ENCODE peak calls at places on chromosomes 4 and X, in nine cellular contexts. O is GM12864, G is mammary epithelial cell, N is ovary, U is IMR-90, H is AG04449, D is heart left ventricle, S is AG10803, M is H1. E is an unnamed sample.

GRCh38 chr4:147707892-147708672 is 23.8 kb upstream of the ARHGAP10 start:
- DNase-seq in O (no peak), G (peak; percentile 30), N (peak; percentile 45), U (peak; percentile 34), H (no peak), D (no peak), S (peak; percentile 44), M (peak; percentile 53), E (peak; percentile 63)

GRCh38 chr4:111632752-111633151 is 512.5 kb upstream of the FAM241A start:
- DNase-seq in O (no peak), G (peak; percentile 12), N (no peak), U (peak; percentile 53), H (peak; percentile 14), D (no peak), S (peak; percentile 63), M (no peak), E (peak; percentile 76)

GRCh38 chrX:39675619-39676018 is 422.1 kb downstream of the BCOR start:
- DNase-seq in O (no peak), G (peak; percentile 3), N (no peak), U (no peak), H (no peak), D (no peak), S (peak; percentile 35), M (no peak), E (peak; percentile 84)

GRCh38 chrX:287670-288069 is 6.5 kb downstream of the PLCXD1 start:
- DNase-seq in O (no peak), G (no peak), N (no peak), U (no peak), H (no peak), D (no peak), S (no peak), M (no peak), E (no peak)

GRCh38 chrX:110561036-110561435 is 202.4 kb downstream of the RTL9 start:
- DNase-seq in O (no peak), G (no peak), N (no peak), U (no peak), H (no peak), D (no peak), S (peak; percentile 68), M (no peak), E (peak; percentile 84)

GRCh38 chrX:71994601-71995000 is 84.0 kb downstream of the NHSL2 start:
- DNase-seq in O (no peak), G (peak; percentile 11), N (no peak), U (no peak), H (no peak), D (no peak), S (no peak), M (no peak), E (no peak)

GRCh38 chr4:41290486-41290885 is 33.8 kb downstream of the UCHL1 start:
- DNase-seq in O (no peak), G (no peak), N (no peak), U (no peak), H (no peak), D (no peak), S (no peak), M (no peak), E (no peak)

GRCh38 chr4:101199507-101200285 is 147.6 kb downstream of the PPP3CA start:
- DNase-seq in O (no peak), G (peak; percentile 20), N (no peak), U (peak; percentile 83), H (no peak), D (no peak), S (peak; percentile 62), M (no peak), E (peak; percentile 90)

GRCh38 chr4:11424000-11424399 is 4.7 kb downstream of the HS3ST1 start:
- DNase-seq in O (no peak), G (peak; percentile 47), N (peak; percentile 76), U (peak; percentile 4), H (no peak), D (peak; percentile 58), S (no peak), M (no peak), E (no peak)

GRCh38 chr4:99087887-99088484 is 602 bp downstream of the ADH5 start:
- DNase-seq in O (no peak), G (peak; percentile 66), N (peak; percentile 73), U (peak; percentile 79), H (peak; percentile 59), D (peak; percentile 71), S (peak; percentile 97), M (no peak), E (peak; percentile 87)

GRCh38 chr4:85778809-85779124 is 303.8 kb downstream of the ARHGAP24 start:
- DNase-seq in O (no peak), G (no peak), N (no peak), U (peak; percentile 38), H (no peak), D (no peak), S (peak; percentile 40), M (no peak), E (peak; percentile 55)

GRCh38 chr4:185222598-185222997 is 13.2 kb downstream of the SNX25 start:
- DNase-seq in O (no peak), G (peak; percentile 42), N (no peak), U (peak; percentile 87), H (peak; percentile 58), D (no peak), S (peak; percentile 85), M (no peak), E (peak; percentile 84)

GRCh38 chr4:2806392-2807355 is 13.8 kb downstream of the SH3BP2 start:
- DNase-seq in O (no peak), G (no peak), N (peak; percentile 85), U (peak; percentile 55), H (no peak), D (peak; percentile 82), S (peak; percentile 67), M (no peak), E (no peak)

GRCh38 chr4:6621556-6621927 is 18.9 kb upstream of the MRFAP1 start:
- DNase-seq in O (no peak), G (no peak), N (no peak), U (no peak), H (no peak), D (no peak), S (no peak), M (no peak), E (no peak)

DNA sequence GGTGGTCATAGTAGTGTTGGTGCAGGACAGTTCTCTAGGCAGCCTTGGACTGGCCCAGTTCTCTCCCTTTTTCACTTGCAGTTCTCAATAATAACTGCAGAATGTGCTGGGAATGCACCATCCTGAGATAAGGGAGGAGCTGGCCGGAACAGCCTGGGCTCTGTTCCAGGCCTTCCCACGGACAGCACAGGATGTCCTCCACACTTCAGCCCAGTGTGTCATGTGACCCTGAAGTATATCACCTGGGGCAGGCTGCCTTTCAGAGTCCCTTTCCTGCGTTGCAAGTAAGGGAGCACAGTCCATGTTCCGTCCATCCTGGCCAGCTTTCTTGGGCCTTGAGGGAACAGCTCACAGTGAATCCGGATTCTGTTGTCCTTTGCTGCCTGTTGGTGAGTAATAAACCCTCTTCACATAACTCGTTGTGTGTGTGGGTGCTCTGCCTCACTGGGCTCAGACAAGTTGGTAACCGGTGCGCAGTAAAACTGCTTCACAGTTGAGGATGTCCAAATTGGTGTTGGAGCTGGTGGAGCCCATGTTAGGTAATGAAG is 32.3 kb upstream of the BBS12 start:
- DNase-seq in O (no peak), G (peak; percentile 92), N (peak; percentile 93), U (peak; percentile 65), H (no peak), D (peak; percentile 73), S (no peak), M (no peak), E (peak; percentile 67)
- H3K4me3 ChIP-seq in O (no peak overlapping the region), G (peak overlapping the region; percentile 63), N (peak overlapping the region; percentile 21), U (no peak overlapping the region), H (no peak overlapping the region), D (peak overlapping the region; percentile 35), S (no peak overlapping the region), M (no peak overlapping the region), E (peak overlapping the region; percentile 15)

GRCh38 chrX:123971963-123972362 is 10.5 kb downstream of the STAG2 start:
- DNase-seq in O (no peak), G (no peak), N (no peak), U (no peak), H (no peak), D (no peak), S (no peak), M (no peak), E (peak; percentile 45)

GRCh38 chrX:123975180-123975579 is 13.7 kb downstream of the STAG2 start:
- DNase-seq in O (no peak), G (peak; percentile 20), N (no peak), U (peak; percentile 31), H (no peak), D (no peak), S (peak; percentile 61), M (no peak), E (peak; percentile 56)

GRCh38 chrX:123976671-123977316 is 15.3 kb downstream of the STAG2 start:
- DNase-seq in O (no peak), G (peak; percentile 38), N (no peak), U (peak; percentile 47), H (no peak), D (no peak), S (peak; percentile 37), M (no peak), E (peak; percentile 58)
- TF ChIP-seq CTCF in O (no peak), G (peak; percentile 39), N (no peak), U (peak; percentile 44), H (no peak), D (no peak), S (peak; percentile 29), M (no peak), E (peak; percentile 30)

DNA sequence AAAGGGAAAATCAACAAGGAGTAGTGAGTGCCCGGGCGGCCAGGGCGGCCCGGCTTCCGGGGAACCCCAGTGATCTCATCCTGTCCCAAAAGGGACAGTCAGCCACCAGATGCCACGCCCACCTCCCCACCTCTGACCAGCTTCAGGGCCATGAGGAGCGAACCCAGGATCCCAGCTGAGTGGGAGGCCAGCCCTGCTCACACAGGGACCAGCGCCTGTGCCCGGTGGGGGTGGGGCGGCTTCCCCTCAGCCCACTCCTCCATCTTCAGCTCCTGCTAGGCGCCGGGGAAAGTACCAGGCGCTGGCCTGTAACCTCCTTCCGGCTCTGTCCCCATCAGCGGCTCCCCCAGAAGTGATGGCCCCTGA is 6.2 kb downstream of the MYL5 start:
- DNase-seq in O (no peak), G (no peak), N (no peak), U (no peak), H (no peak), D (peak; percentile 57), S (no peak), M (peak; percentile 74), E (no peak)
- H3K4me3 ChIP-seq in O (peak overlapping the region; percentile 56), G (no peak overlapping the region), N (no peak overlapping the region), U (no peak overlapping the region), H (peak overlapping the region; percentile 65), D (peak overlapping the region; percentile 47), S (peak overlapping the region; percentile 54), M (peak overlapping the region; percentile 18), E (no peak overlapping the region)

DNA sequence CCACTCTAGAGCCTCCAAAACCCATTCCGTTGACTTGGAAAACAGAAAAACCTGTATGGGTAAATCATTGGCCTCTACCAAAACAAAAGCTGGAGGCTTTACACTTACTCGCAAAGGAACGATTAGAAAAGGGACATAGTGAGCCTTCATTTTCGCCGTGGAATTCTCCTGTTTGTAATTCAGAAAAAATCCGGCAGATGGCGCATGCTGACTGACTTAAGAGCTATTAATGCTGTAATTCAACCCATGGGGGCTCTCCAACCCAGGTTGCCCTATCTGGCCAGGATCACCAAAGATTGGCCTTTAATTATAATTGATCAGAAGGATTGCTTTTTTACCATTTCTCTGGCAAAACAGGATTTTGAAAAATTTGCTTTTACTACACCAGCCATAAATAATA is 60.8 kb downstream of the ZNF732 start:
- DNase-seq in O (peak; percentile 2), G (peak; percentile 9), N (no peak), U (no peak), H (no peak), D (no peak), S (peak; percentile 6), M (peak; percentile 70), E (peak; percentile 18)
- TF ChIP-seq CTCF in O (peak; percentile 57), G (peak; percentile 57), N (no peak), U (peak; percentile 34), H (no peak), D (peak; percentile 73), S (peak; percentile 41), M (peak; percentile 67), E (peak; percentile 33)